ENCODE peak calls at places on chromosomes 1 and 21, in seven cellular contexts. D is mesendoderm, H is mesenchymal stem cell, I is neuronal stem cell, J is IMR-90, C is H1, U is trophoblast cell. M is an unnamed sample.

GRCh38 chr1:228162286-228163003 is 3.2 kb upstream of the IBA57 start:
- DNase-seq in J (no peak), C (no peak), I (no peak), U (no peak), H (no peak), D (peak; percentile 83), M (peak; percentile 56)

GRCh38 chr1:164631751-164632150 is 72.8 kb downstream of the PBX1 start:
- DNase-seq in H (no peak), D (no peak), C (no peak), J (no peak), I (no peak), U (no peak), M (no peak)

GRCh38 chr21:17786219-17787181 is 32.7 kb downstream of the C21orf91 start:
- DNase-seq in J (no peak), C (no peak), U (no peak), I (no peak), H (no peak), D (no peak), M (no peak)

GRCh38 chr1:201693019-201693372 is 136.0 kb upstream of the IPO9 start:
- DNase-seq in J (no peak), D (no peak), U (peak; percentile 41), C (no peak), I (no peak), H (no peak), M (no peak)

GRCh38 chr1:27382950-27383627 is at the start of gene CD164L2:
- DNase-seq in C (no peak), H (no peak), J (no peak), I (no peak), D (peak; percentile 69), U (peak; percentile 74), M (peak; percentile 90)

GRCh38 chr1:76862447-76862846 is 4.8 kb upstream of the ST6GALNAC5 start:
- DNase-seq in H (peak; percentile 0), U (peak; percentile 18), D (peak; percentile 11), C (no peak), I (no peak), J (peak; percentile 75), M (no peak)

GRCh38 chr1:162361349-162361748 is 15.3 kb downstream of the SPATA46 start:
- DNase-seq in J (no peak), U (no peak), H (no peak), I (no peak), C (no peak), D (no peak), M (no peak)

GRCh38 chr1:232039303-232039702 is 412.7 kb downstream of the DISC1 start:
- DNase-seq in I (no peak), J (peak; percentile 23), C (no peak), H (peak; percentile 24), D (no peak), U (no peak), M (no peak)

GRCh38 chr1:56627636-56628039 is 17.5 kb upstream of the PRKAA2 start:
- DNase-seq in I (no peak), C (no peak), D (peak; percentile 33), H (peak; percentile 86), U (no peak), J (peak; percentile 70), M (no peak)

GRCh38 chr1:179816196-179816960 is 61.2 kb downstream of the TOR1AIP2 start:
- DNase-seq in I (no peak), D (no peak), J (peak; percentile 21), H (no peak), U (no peak), C (no peak), M (no peak)

GRCh38 chr1:9413143-9413876 is 120.6 kb downstream of the SPSB1 start:
- DNase-seq in I (no peak), D (peak; percentile 84), H (peak; percentile 96), J (peak; percentile 95), C (no peak), U (peak; percentile 81), M (peak; percentile 44)

GRCh38 chr21:33755354-33755753 is 113.1 kb downstream of the ITSN1 start:
- DNase-seq in U (no peak), C (no peak), D (no peak), I (no peak), J (no peak), H (no peak), M (no peak)

GRCh38 chr1:47894718-47895393 is 102.3 kb downstream of the TRABD2B start:
- DNase-seq in D (peak; percentile 42), U (peak; percentile 78), H (peak; percentile 11), J (peak; percentile 4), I (no peak), C (peak; percentile 19), M (peak; percentile 61)

GRCh38 chr1:47890779-47891178 is 106.4 kb downstream of the TRABD2B start:
- DNase-seq in H (no peak), C (no peak), I (no peak), D (no peak), U (no peak), J (no peak), M (no peak)

GRCh38 chr1:47898156-47898825 is 98.9 kb downstream of the TRABD2B start:
- DNase-seq in D (peak; percentile 89), J (no peak), U (no peak), H (no peak), I (no peak), C (peak; percentile 13), M (peak; percentile 71)

GRCh38 chr1:47895436-47895835 is 101.7 kb downstream of the TRABD2B start:
- DNase-seq in C (no peak), J (no peak), H (no peak), D (no peak), I (no peak), U (no peak), M (no peak)

GRCh38 chr1:47893412-47893811 is 103.8 kb downstream of the TRABD2B start:
- DNase-seq in C (no peak), H (no peak), J (no peak), I (no peak), D (no peak), U (no peak), M (no peak)
- H2BK120ac ChIP-seq in C (no peak overlapping the region), H (no peak overlapping the region), J (no peak overlapping the region), I (no peak overlapping the region), D (no peak overlapping the region), U (no peak overlapping the region), M (no peak overlapping the region)

DNA sequence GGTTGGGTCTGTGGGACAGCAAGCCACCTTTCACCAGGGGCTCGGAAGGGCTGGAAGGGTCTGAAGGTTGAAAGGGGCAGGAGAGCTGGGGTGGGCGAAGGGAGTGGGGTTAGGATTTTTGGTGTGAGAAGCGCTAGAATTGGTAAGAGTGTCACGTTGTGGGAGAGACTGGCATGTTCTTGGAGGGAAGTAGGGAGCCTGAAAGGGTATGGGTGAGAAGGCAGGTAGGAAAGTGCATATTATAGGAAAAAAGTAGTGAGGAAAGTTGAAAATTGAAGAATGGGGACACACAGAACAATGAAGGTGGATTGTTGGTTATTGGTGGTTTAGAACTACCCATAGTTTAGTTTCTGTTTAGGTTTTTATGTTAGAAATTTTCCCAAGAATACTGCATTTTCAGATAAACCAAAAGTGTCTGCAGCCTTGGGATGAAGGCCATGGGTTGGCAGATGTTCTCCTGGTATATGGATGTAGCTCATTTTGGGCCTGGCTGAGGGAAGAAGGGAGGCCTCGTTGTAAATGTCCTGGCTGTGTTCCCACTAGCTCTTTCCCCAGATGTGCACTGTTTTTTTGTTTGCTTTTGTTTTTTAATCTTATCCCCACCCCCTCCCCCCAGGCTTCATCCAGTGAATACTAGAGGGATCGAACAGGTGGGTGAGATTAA is 1.2 kb downstream of the LRRC42 start:
- DNase-seq in H (no peak), U (no peak), D (peak; percentile 37), I (no peak), J (no peak), C (no peak), M (no peak)
- H2BK5ac ChIP-seq in H (no peak overlapping the region), U (no peak overlapping the region), D (no peak overlapping the region), I (no peak overlapping the region), J (peak overlapping the region; percentile 96), C (no peak overlapping the region), M (no peak overlapping the region)

GRCh38 chr1:241603626-241604337 is 36.4 kb downstream of the CHML start:
- DNase-seq in H (no peak), J (peak; percentile 69), U (no peak), C (no peak), D (no peak), I (no peak), M (no peak)

GRCh38 chr1:241605146-241605805 is 34.9 kb downstream of the CHML start:
- DNase-seq in U (peak; percentile 48), D (peak; percentile 73), I (no peak), J (no peak), H (peak; percentile 43), C (no peak), M (peak; percentile 52)

GRCh38 chr1:241607497-241607896 is 32.7 kb downstream of the CHML start:
- DNase-seq in C (no peak), U (no peak), D (no peak), H (no peak), J (no peak), I (no peak), M (no peak)

GRCh38 chr1:241608379-241609033 is 31.7 kb downstream of the CHML start:
- DNase-seq in U (no peak), I (no peak), C (no peak), J (peak; percentile 79), D (no peak), H (peak; percentile 66), M (no peak)

GRCh38 chr1:241606544-241606943 is 33.6 kb downstream of the CHML start:
- DNase-seq in J (no peak), I (no peak), C (no peak), H (no peak), U (no peak), D (no peak), M (no peak)
- H3K18ac ChIP-seq in J (no peak overlapping the region), I (no peak overlapping the region), C (no peak overlapping the region), H (no peak overlapping the region), U (no peak overlapping the region), D (no peak overlapping the region), M (no peak overlapping the region)

GRCh38 chr1:66535853-66536252 is 1.9 kb downstream of the SGIP1 start:
- DNase-seq in I (no peak), H (no peak), U (no peak), D (no peak), J (no peak), C (no peak), M (no peak)
- H2BK120ac ChIP-seq in I (no peak overlapping the region), H (no peak overlapping the region), U (no peak overlapping the region), D (no peak overlapping the region), J (peak overlapping the region; percentile 58), C (no peak overlapping the region), M (no peak overlapping the region)

DNA sequence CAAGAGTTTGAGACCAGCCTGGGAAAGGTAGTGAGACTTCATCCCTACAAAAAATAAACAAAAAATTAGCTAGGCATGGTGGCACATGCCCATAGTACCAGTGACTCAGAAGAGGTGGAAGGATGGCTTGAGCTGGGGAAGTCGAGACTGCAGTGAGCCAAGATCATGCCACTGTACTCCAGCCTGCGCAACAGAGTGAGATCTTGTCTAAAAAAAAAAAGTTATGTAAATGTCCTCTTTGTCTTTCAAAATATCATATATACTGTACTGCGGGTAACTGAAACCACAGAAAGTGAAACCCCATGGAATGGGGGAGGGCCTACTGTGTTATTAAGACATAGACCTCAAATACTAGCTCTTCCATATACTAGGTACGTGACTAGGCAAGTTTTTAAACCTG is 20.8 kb downstream of the ACADM start:
- DNase-seq in J (no peak), D (no peak), H (no peak), I (no peak), C (no peak), U (no peak), M (no peak)
- H2BK5ac ChIP-seq in J (no peak overlapping the region), D (no peak overlapping the region), H (no peak overlapping the region), I (no peak overlapping the region), C (no peak overlapping the region), U (no peak overlapping the region), M (no peak overlapping the region)